ENCODE peak calls at places on chromosomes 11 and 22, in eight cellular contexts. One of them, this sample, is unnamed.

GRCh38 chr11:1503708-1504104 is 17.1 kb upstream of the MOB2 start:
- DNase-seq in GM23338: no peak
- DNase-seq in suprapubic skin: no peak
- DNase-seq in HepG2: no peak
- DNase-seq in sigmoid colon: no peak
- DNase-seq in H1: no peak
- DNase-seq in SK-N-SH: peak
- DNase-seq in HL-60: no peak
- DNase-seq in this sample: peak

GRCh38 chr11:104151404-104152204 is 12.3 kb downstream of the PDGFD start:
- DNase-seq in GM23338: no peak
- DNase-seq in suprapubic skin: no peak
- DNase-seq in HepG2: no peak
- DNase-seq in sigmoid colon: no peak
- DNase-seq in H1: no peak
- DNase-seq in SK-N-SH: no peak
- DNase-seq in HL-60: no peak
- DNase-seq in this sample: no peak

GRCh38 chr11:3735827-3736226 is 61.5 kb downstream of the NUP98 start:
- DNase-seq in GM23338: no peak
- DNase-seq in suprapubic skin: no peak
- DNase-seq in HepG2: no peak
- DNase-seq in sigmoid colon: no peak
- DNase-seq in H1: no peak
- DNase-seq in SK-N-SH: no peak
- DNase-seq in HL-60: no peak
- DNase-seq in this sample: no peak

GRCh38 chr11:48088682-48089050 is 108.3 kb downstream of the PTPRJ start:
- DNase-seq in GM23338: no peak
- DNase-seq in suprapubic skin: no peak
- DNase-seq in HepG2: no peak
- DNase-seq in sigmoid colon: no peak
- DNase-seq in H1: no peak
- DNase-seq in SK-N-SH: no peak
- DNase-seq in HL-60: no peak
- DNase-seq in this sample: no peak

GRCh38 chr11:31412946-31413345 is 43.3 kb downstream of the DNAJC24 start:
- DNase-seq in GM23338: no peak
- DNase-seq in suprapubic skin: no peak
- DNase-seq in HepG2: no peak
- DNase-seq in sigmoid colon: no peak
- DNase-seq in H1: no peak
- DNase-seq in SK-N-SH: no peak
- DNase-seq in HL-60: no peak
- DNase-seq in this sample: no peak

GRCh38 chr11:28463826-28464225 is 355.6 kb downstream of the METTL15 start:
- DNase-seq in GM23338: no peak
- DNase-seq in suprapubic skin: no peak
- DNase-seq in HepG2: no peak
- DNase-seq in sigmoid colon: no peak
- DNase-seq in H1: no peak
- DNase-seq in SK-N-SH: no peak
- DNase-seq in HL-60: no peak
- DNase-seq in this sample: no peak

GRCh38 chr11:1793091-1793490 is 29.4 kb upstream of the CTSD start:
- DNase-seq in GM23338: no peak
- DNase-seq in suprapubic skin: no peak
- DNase-seq in HepG2: no peak
- DNase-seq in sigmoid colon: no peak
- DNase-seq in H1: no peak
- DNase-seq in SK-N-SH: no peak
- DNase-seq in HL-60: no peak
- DNase-seq in this sample: no peak

GRCh38 chr11:65503606-65503922 is 4.7 kb downstream of the MALAT1 start:
- DNase-seq in GM23338: no peak
- DNase-seq in suprapubic skin: no peak
- DNase-seq in HepG2: no peak
- DNase-seq in sigmoid colon: no peak
- DNase-seq in H1: no peak
- DNase-seq in SK-N-SH: no peak
- DNase-seq in HL-60: no peak
- DNase-seq in this sample: no peak

GRCh38 chr11:44006882-44007495 is 40.8 kb upstream of the ACCSL start:
- DNase-seq in GM23338: no peak
- DNase-seq in suprapubic skin: no peak
- DNase-seq in HepG2: no peak
- DNase-seq in sigmoid colon: peak
- DNase-seq in H1: peak
- DNase-seq in SK-N-SH: no peak
- DNase-seq in HL-60: no peak
- DNase-seq in this sample: peak

GRCh38 chr11:57474751-57475115 is 14.4 kb downstream of the RTN4RL2 start:
- DNase-seq in GM23338: peak
- DNase-seq in suprapubic skin: no peak
- DNase-seq in HepG2: no peak
- DNase-seq in sigmoid colon: no peak
- DNase-seq in H1: no peak
- DNase-seq in SK-N-SH: peak
- DNase-seq in HL-60: no peak
- DNase-seq in this sample: no peak

GRCh38 chr22:36770946-36771340 is 5.0 kb downstream of the IFT27 start:
- DNase-seq in GM23338: no peak
- DNase-seq in suprapubic skin: peak
- DNase-seq in HepG2: no peak
- DNase-seq in sigmoid colon: peak
- DNase-seq in H1: no peak
- DNase-seq in SK-N-SH: no peak
- DNase-seq in HL-60: no peak
- DNase-seq in this sample: no peak

GRCh38 chr11:91850533-91851305 is 373.9 kb upstream of the FAT3 start:
- DNase-seq in GM23338: peak
- DNase-seq in suprapubic skin: no peak
- DNase-seq in HepG2: no peak
- DNase-seq in sigmoid colon: no peak
- DNase-seq in H1: no peak
- DNase-seq in SK-N-SH: no peak
- DNase-seq in HL-60: no peak
- DNase-seq in this sample: no peak

GRCh38 chr22:45534339-45535192 is 31.9 kb downstream of the FBLN1 start:
- DNase-seq in GM23338: no peak
- DNase-seq in suprapubic skin: no peak
- DNase-seq in HepG2: no peak
- DNase-seq in sigmoid colon: peak
- DNase-seq in H1: no peak
- DNase-seq in SK-N-SH: no peak
- DNase-seq in HL-60: no peak
- DNase-seq in this sample: no peak

GRCh38 chr11:9703280-9703679 is 39.4 kb downstream of the SWAP70 start:
- DNase-seq in GM23338: peak
- DNase-seq in suprapubic skin: no peak
- DNase-seq in HepG2: no peak
- DNase-seq in sigmoid colon: no peak
- DNase-seq in H1: no peak
- DNase-seq in SK-N-SH: no peak
- DNase-seq in HL-60: no peak
- DNase-seq in this sample: no peak

GRCh38 chr11:78469905-78470304 is 52.3 kb upstream of the GAB2 start:
- DNase-seq in GM23338: no peak
- DNase-seq in suprapubic skin: no peak
- DNase-seq in HepG2: no peak
- DNase-seq in sigmoid colon: no peak
- DNase-seq in H1: no peak
- DNase-seq in SK-N-SH: no peak
- DNase-seq in HL-60: no peak
- DNase-seq in this sample: no peak

GRCh38 chr11:71251761-71252433 is 480 bp downstream of the SHANK2 start:
- DNase-seq in GM23338: peak
- DNase-seq in suprapubic skin: peak
- DNase-seq in HepG2: no peak
- DNase-seq in sigmoid colon: no peak
- DNase-seq in H1: peak
- DNase-seq in SK-N-SH: peak
- DNase-seq in HL-60: no peak
- DNase-seq in this sample: peak

GRCh38 chr11:32072872-32073661 is 17.8 kb upstream of the RCN1 start:
- DNase-seq in GM23338: peak
- DNase-seq in suprapubic skin: no peak
- DNase-seq in HepG2: no peak
- DNase-seq in sigmoid colon: no peak
- DNase-seq in H1: peak
- DNase-seq in SK-N-SH: peak
- DNase-seq in HL-60: no peak
- DNase-seq in this sample: no peak

GRCh38 chr22:28051091-28051786 is 132.2 kb upstream of the PITPNB start:
- DNase-seq in GM23338: no peak
- DNase-seq in suprapubic skin: no peak
- DNase-seq in HepG2: no peak
- DNase-seq in sigmoid colon: no peak
- DNase-seq in H1: no peak
- DNase-seq in SK-N-SH: no peak
- DNase-seq in HL-60: no peak
- DNase-seq in this sample: no peak

DNA sequence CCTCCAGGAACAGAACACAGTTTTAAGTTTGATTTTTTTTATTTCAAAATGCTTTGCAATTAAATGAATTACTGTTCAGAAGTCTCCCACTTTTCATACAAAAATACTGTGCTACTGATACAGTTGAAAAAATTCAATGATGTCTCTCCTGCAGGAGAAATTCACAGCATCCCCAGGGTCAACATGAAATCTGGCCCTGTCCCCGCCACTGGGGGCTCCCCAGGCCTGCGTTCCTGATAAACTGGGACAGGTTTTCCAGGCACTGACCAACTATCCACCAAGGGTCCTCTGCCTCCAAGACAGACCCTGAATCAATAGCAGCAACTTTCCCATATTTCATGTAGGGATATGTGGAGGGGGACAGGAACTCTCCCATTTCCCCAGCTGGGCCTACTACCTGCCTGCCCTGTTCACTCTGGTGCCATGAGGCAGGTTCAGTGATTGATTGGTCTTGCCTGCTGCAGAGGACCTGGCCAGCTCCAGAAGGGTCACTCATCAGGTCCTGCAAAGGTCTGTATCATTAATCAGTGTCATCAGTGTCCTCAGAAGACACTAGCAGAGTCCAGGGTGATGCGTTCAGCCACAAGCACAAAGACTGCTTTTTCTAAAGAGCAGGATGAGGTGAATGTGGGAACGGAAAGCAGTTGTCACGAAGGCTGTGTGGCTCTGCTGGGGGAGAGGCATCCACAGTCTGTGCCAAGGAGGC is 43.4 kb downstream of the PISD start:
- DNase-seq in GM23338: no peak
- DNase-seq in suprapubic skin: no peak
- DNase-seq in HepG2: no peak
- DNase-seq in sigmoid colon: no peak
- DNase-seq in H1: no peak
- DNase-seq in SK-N-SH: no peak
- DNase-seq in HL-60: no peak
- DNase-seq in this sample: no peak
- TF ChIP-seq POLR2AphosphoS5 in GM23338: no peak
- TF ChIP-seq POLR2AphosphoS5 in suprapubic skin: no peak
- TF ChIP-seq POLR2AphosphoS5 in HepG2: no peak
- TF ChIP-seq POLR2AphosphoS5 in sigmoid colon: no peak
- TF ChIP-seq POLR2AphosphoS5 in H1: no peak
- TF ChIP-seq POLR2AphosphoS5 in SK-N-SH: no peak
- TF ChIP-seq POLR2AphosphoS5 in HL-60: peak
- TF ChIP-seq POLR2AphosphoS5 in this sample: no peak

DNA sequence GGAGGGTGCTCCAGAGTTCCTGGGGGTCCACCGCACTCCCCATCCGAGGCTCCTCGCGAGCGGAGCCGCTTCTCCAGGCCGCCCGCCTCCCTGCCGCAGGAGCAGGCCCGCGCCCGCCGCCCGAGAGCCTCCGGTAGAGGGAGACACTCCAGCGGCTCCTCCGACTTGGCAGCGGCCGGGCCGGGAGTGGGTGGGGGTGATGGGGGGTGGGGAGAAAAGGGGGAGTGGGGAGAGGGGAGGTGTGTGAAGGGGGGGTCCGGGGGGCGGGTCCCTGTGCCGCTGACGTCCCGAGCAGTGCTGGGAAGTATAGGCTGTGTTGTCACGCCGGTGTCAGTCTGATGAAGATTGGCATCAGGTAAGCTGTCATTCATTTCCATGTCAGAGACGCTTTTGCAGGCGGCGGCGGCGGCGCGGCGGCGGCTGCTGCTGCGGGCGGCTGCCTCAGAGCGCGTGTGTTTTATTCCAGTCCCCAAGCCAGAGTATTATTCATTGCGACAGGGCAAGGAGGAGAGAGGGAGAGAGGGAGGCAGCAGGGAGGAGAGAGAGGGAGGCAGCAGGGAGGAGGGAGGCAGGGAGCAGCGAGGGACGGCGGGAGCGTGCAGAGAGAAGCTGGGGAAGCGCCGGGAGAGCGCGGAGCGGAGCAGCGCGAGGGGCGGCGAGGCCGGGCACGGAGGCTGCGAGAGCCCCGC is at the start of gene PKNOX2:
- DNase-seq in GM23338: peak
- DNase-seq in suprapubic skin: peak
- DNase-seq in HepG2: peak
- DNase-seq in sigmoid colon: peak
- DNase-seq in H1: peak
- DNase-seq in SK-N-SH: peak
- DNase-seq in HL-60: no peak
- DNase-seq in this sample: peak
- TF ChIP-seq CTCF in GM23338: peak
- TF ChIP-seq CTCF in suprapubic skin: no peak
- TF ChIP-seq CTCF in HepG2: peak
- TF ChIP-seq CTCF in sigmoid colon: no peak
- TF ChIP-seq CTCF in H1: peak
- TF ChIP-seq CTCF in SK-N-SH: peak
- TF ChIP-seq CTCF in HL-60: no peak
- TF ChIP-seq CTCF in this sample: peak

GRCh38 chr11:61947486-61948210 is 2.5 kb upstream of the BEST1 start:
- DNase-seq in GM23338: peak
- DNase-seq in suprapubic skin: peak
- DNase-seq in HepG2: peak
- DNase-seq in sigmoid colon: peak
- DNase-seq in H1: peak
- DNase-seq in SK-N-SH: peak
- DNase-seq in HL-60: no peak
- DNase-seq in this sample: peak
- TF ChIP-seq POLR2AphosphoS5 in GM23338: no peak
- TF ChIP-seq POLR2AphosphoS5 in suprapubic skin: no peak
- TF ChIP-seq POLR2AphosphoS5 in HepG2: no peak
- TF ChIP-seq POLR2AphosphoS5 in sigmoid colon: no peak
- TF ChIP-seq POLR2AphosphoS5 in H1: no peak
- TF ChIP-seq POLR2AphosphoS5 in SK-N-SH: no peak
- TF ChIP-seq POLR2AphosphoS5 in HL-60: no peak
- TF ChIP-seq POLR2AphosphoS5 in this sample: peak

GRCh38 chr11:126480410-126481302 is 125.2 kb downstream of the ST3GAL4 start:
- DNase-seq in GM23338: peak
- DNase-seq in suprapubic skin: peak
- DNase-seq in HepG2: peak
- DNase-seq in sigmoid colon: peak
- DNase-seq in H1: peak
- DNase-seq in SK-N-SH: peak
- DNase-seq in HL-60: peak
- DNase-seq in this sample: peak
- TF ChIP-seq CTCF in GM23338: peak
- TF ChIP-seq CTCF in suprapubic skin: peak
- TF ChIP-seq CTCF in HepG2: peak
- TF ChIP-seq CTCF in sigmoid colon: peak
- TF ChIP-seq CTCF in H1: peak
- TF ChIP-seq CTCF in SK-N-SH: peak
- TF ChIP-seq CTCF in HL-60: peak
- TF ChIP-seq CTCF in this sample: peak

GRCh38 chr22:33470456-33470855 is 412.3 kb upstream of the SYN3 start:
- DNase-seq in GM23338: no peak
- DNase-seq in suprapubic skin: no peak
- DNase-seq in HepG2: peak
- DNase-seq in sigmoid colon: no peak
- DNase-seq in H1: no peak
- DNase-seq in SK-N-SH: no peak
- DNase-seq in HL-60: no peak
- DNase-seq in this sample: no peak
- TF ChIP-seq POLR2AphosphoS5 in GM23338: no peak
- TF ChIP-seq POLR2AphosphoS5 in suprapubic skin: no peak
- TF ChIP-seq POLR2AphosphoS5 in HepG2: no peak
- TF ChIP-seq POLR2AphosphoS5 in sigmoid colon: no peak
- TF ChIP-seq POLR2AphosphoS5 in H1: no peak
- TF ChIP-seq POLR2AphosphoS5 in SK-N-SH: no peak
- TF ChIP-seq POLR2AphosphoS5 in HL-60: no peak
- TF ChIP-seq POLR2AphosphoS5 in this sample: no peak

This sample was measured in stomach.